ENCODE peak calls at places on chromosomes 1 and 21, in ten cellular contexts. One of them, this sample, is unnamed.

GRCh38 chr1:174367892-174368291 is 79.9 kb upstream of the GPR52 start:
- DNase-seq in cardiac septum: no peak
- DNase-seq in stromal cell of bone marrow: no peak
- DNase-seq in stimulated activated CD4-positive, alpha-beta T cell treated with anti-CD3 and anti-CD28 coated beads, Interleukin-2, amount 100 ng/mL, for 24 hours: no peak
- DNase-seq in amygdala: peak; percentile 13
- DNase-seq in heart right ventricle: peak; percentile 12
- DNase-seq in RPMI7951: no peak
- DNase-seq in activated T-cell treated with anti-CD3 and anti-CD28 coated beads for 24 hours: no peak
- DNase-seq in keratinocyte: no peak
- DNase-seq in H1: no peak
- DNase-seq in this sample: no peak

GRCh38 chr21:16309250-16309971 is 579.6 kb downstream of the USP25 start:
- DNase-seq in stimulated activated CD4-positive, alpha-beta T cell treated with anti-CD3 and anti-CD28 coated beads, Interleukin-2, amount 100 ng/mL, for 24 hours: no peak
- DNase-seq in amygdala: peak; percentile 29
- DNase-seq in heart right ventricle: no peak
- DNase-seq in activated T-cell treated with anti-CD3 and anti-CD28 coated beads for 24 hours: no peak
- DNase-seq in cardiac septum: no peak
- DNase-seq in RPMI7951: no peak
- DNase-seq in keratinocyte: no peak
- DNase-seq in stromal cell of bone marrow: no peak
- DNase-seq in H1: no peak
- DNase-seq in this sample: no peak

GRCh38 chr1:22839806-22840205 is 129.2 kb downstream of the EPHB2 start:
- DNase-seq in stimulated activated CD4-positive, alpha-beta T cell treated with anti-CD3 and anti-CD28 coated beads, Interleukin-2, amount 100 ng/mL, for 24 hours: no peak
- DNase-seq in activated T-cell treated with anti-CD3 and anti-CD28 coated beads for 24 hours: no peak
- DNase-seq in amygdala: no peak
- DNase-seq in cardiac septum: no peak
- DNase-seq in RPMI7951: no peak
- DNase-seq in heart right ventricle: no peak
- DNase-seq in keratinocyte: no peak
- DNase-seq in H1: no peak
- DNase-seq in stromal cell of bone marrow: no peak
- DNase-seq in this sample: no peak

GRCh38 chr21:25373126-25374082 is 233.9 kb downstream of the MRPL39 start:
- DNase-seq in stromal cell of bone marrow: no peak
- DNase-seq in RPMI7951: no peak
- DNase-seq in keratinocyte: no peak
- DNase-seq in H1: no peak
- DNase-seq in cardiac septum: no peak
- DNase-seq in amygdala: no peak
- DNase-seq in heart right ventricle: no peak
- DNase-seq in activated T-cell treated with anti-CD3 and anti-CD28 coated beads for 24 hours: no peak
- DNase-seq in stimulated activated CD4-positive, alpha-beta T cell treated with anti-CD3 and anti-CD28 coated beads, Interleukin-2, amount 100 ng/mL, for 24 hours: no peak
- DNase-seq in this sample: peak; percentile 15

GRCh38 chr1:9689971-9690381 is 38.4 kb downstream of the PIK3CD start:
- DNase-seq in heart right ventricle: peak; percentile 22
- DNase-seq in keratinocyte: no peak
- DNase-seq in H1: no peak
- DNase-seq in activated T-cell treated with anti-CD3 and anti-CD28 coated beads for 24 hours: no peak
- DNase-seq in stimulated activated CD4-positive, alpha-beta T cell treated with anti-CD3 and anti-CD28 coated beads, Interleukin-2, amount 100 ng/mL, for 24 hours: no peak
- DNase-seq in amygdala: peak; percentile 5
- DNase-seq in cardiac septum: no peak
- DNase-seq in RPMI7951: peak; percentile 53
- DNase-seq in stromal cell of bone marrow: no peak
- DNase-seq in this sample: no peak

GRCh38 chr1:47709302-47710074 is 271.6 kb downstream of the FOXD2 start:
- DNase-seq in stimulated activated CD4-positive, alpha-beta T cell treated with anti-CD3 and anti-CD28 coated beads, Interleukin-2, amount 100 ng/mL, for 24 hours: no peak
- DNase-seq in activated T-cell treated with anti-CD3 and anti-CD28 coated beads for 24 hours: no peak
- DNase-seq in H1: no peak
- DNase-seq in RPMI7951: no peak
- DNase-seq in cardiac septum: no peak
- DNase-seq in heart right ventricle: no peak
- DNase-seq in keratinocyte: no peak
- DNase-seq in amygdala: no peak
- DNase-seq in stromal cell of bone marrow: no peak
- DNase-seq in this sample: no peak

GRCh38 chr1:32539584-32540571 is 651 bp downstream of the ZBTB8A start:
- DNase-seq in H1: no peak
- DNase-seq in stromal cell of bone marrow: peak; percentile 23
- DNase-seq in stimulated activated CD4-positive, alpha-beta T cell treated with anti-CD3 and anti-CD28 coated beads, Interleukin-2, amount 100 ng/mL, for 24 hours: no peak
- DNase-seq in amygdala: peak; percentile 15
- DNase-seq in RPMI7951: peak; percentile 55
- DNase-seq in activated T-cell treated with anti-CD3 and anti-CD28 coated beads for 24 hours: no peak
- DNase-seq in cardiac septum: peak; percentile 41
- DNase-seq in keratinocyte: no peak
- DNase-seq in heart right ventricle: peak; percentile 6
- DNase-seq in this sample: no peak

GRCh38 chr1:41672641-41673313 is 188.3 kb upstream of the EDN2 start:
- DNase-seq in RPMI7951: no peak
- DNase-seq in stimulated activated CD4-positive, alpha-beta T cell treated with anti-CD3 and anti-CD28 coated beads, Interleukin-2, amount 100 ng/mL, for 24 hours: no peak
- DNase-seq in H1: no peak
- DNase-seq in amygdala: no peak
- DNase-seq in cardiac septum: no peak
- DNase-seq in keratinocyte: no peak
- DNase-seq in stromal cell of bone marrow: no peak
- DNase-seq in activated T-cell treated with anti-CD3 and anti-CD28 coated beads for 24 hours: no peak
- DNase-seq in heart right ventricle: no peak
- DNase-seq in this sample: no peak

GRCh38 chr21:31660134-31660565 is 657 bp downstream of the SOD1 start:
- DNase-seq in amygdala: peak; percentile 24
- DNase-seq in cardiac septum: peak; percentile 78
- DNase-seq in activated T-cell treated with anti-CD3 and anti-CD28 coated beads for 24 hours: no peak
- DNase-seq in heart right ventricle: peak; percentile 36
- DNase-seq in stromal cell of bone marrow: no peak
- DNase-seq in stimulated activated CD4-positive, alpha-beta T cell treated with anti-CD3 and anti-CD28 coated beads, Interleukin-2, amount 100 ng/mL, for 24 hours: no peak
- DNase-seq in H1: no peak
- DNase-seq in keratinocyte: no peak
- DNase-seq in RPMI7951: peak; percentile 38
- DNase-seq in this sample: no peak